ENCODE peak calls at places on chromosomes 5 and 9, in seven cellular contexts. C, E, H, M, D, O and X are unnamed samples.
A peak's percentile ranks its signal among the peaks of the same experiment; 100 is the strongest.

GRCh38 chr5:57246426-57246825 is 72.6 kb downstream of the GPBP1 start:
- DNase-seq in C (no peak), E (no peak), H (no peak), M (no peak), D (no peak), O (no peak), X (no peak)

GRCh38 chr9:27125030-27125429 is 16.0 kb downstream of the TEK start:
- DNase-seq in C (peak; percentile 89), E (no peak), H (peak; percentile 70), M (no peak), D (peak; percentile 58), O (peak; percentile 78), X (peak; percentile 57)

GRCh38 chr9:19999491-20000057 is 210.7 kb upstream of the SLC24A2 start:
- DNase-seq in C (peak; percentile 97), E (no peak), H (no peak), M (no peak), D (no peak), O (no peak), X (no peak)

GRCh38 chr5:93359296-93359957 is 221.6 kb downstream of the NR2F1-AS1 start:
- DNase-seq in C (peak; percentile 88), E (no peak), H (peak; percentile 16), M (no peak), D (no peak), O (no peak), X (no peak)

GRCh38 chr9:89502038-89502601 is 4.2 kb upstream of the SEMA4D start:
- DNase-seq in C (no peak), E (no peak), H (no peak), M (no peak), D (no peak), O (no peak), X (no peak)

GRCh38 chr5:104172976-104173375 is 610.4 kb upstream of the NUDT12 start:
- DNase-seq in C (no peak), E (no peak), H (no peak), M (no peak), D (no peak), O (no peak), X (no peak)

GRCh38 chr9:130824616-130825015 is 10.4 kb upstream of the ABL1 start:
- DNase-seq in C (no peak), E (no peak), H (no peak), M (no peak), D (no peak), O (no peak), X (no peak)

GRCh38 chr5:109784687-109785086 is 95.0 kb downstream of the MAN2A1 start:
- DNase-seq in C (no peak), E (no peak), H (no peak), M (no peak), D (no peak), O (no peak), X (no peak)

GRCh38 chr5:23507278-23507685 is at the start of gene PRDM9:
- DNase-seq in C (no peak), E (peak; percentile 80), H (peak; percentile 93), M (no peak), D (peak; percentile 49), O (no peak), X (no peak)

GRCh38 chr5:124951676-124952075 is 205.2 kb upstream of the ZNF608 start:
- DNase-seq in C (no peak), E (no peak), H (no peak), M (no peak), D (no peak), O (no peak), X (peak; percentile 56)

GRCh38 chr5:144072518-144072927 is 97.9 kb downstream of the YIPF5 start:
- DNase-seq in C (peak; percentile 32), E (no peak), H (no peak), M (no peak), D (no peak), O (no peak), X (no peak)

GRCh38 chr5:131640043-131640856 is 5.2 kb upstream of the RAPGEF6 start:
- DNase-seq in C (peak; percentile 25), E (no peak), H (no peak), M (no peak), D (no peak), O (no peak), X (no peak)

GRCh38 chr9:84300271-84300670 is 40.3 kb downstream of the SLC28A3 start:
- DNase-seq in C (peak; percentile 30), E (no peak), H (no peak), M (no peak), D (no peak), O (no peak), X (no peak)

GRCh38 chr5:151023047-151023615 is 2.7 kb downstream of the GPX3 start:
- DNase-seq in C (peak; percentile 35), E (no peak), H (no peak), M (no peak), D (peak; percentile 79), O (peak; percentile 88), X (no peak)

GRCh38 chr9:38432922-38433510 is 8.8 kb upstream of the IGFBPL1 start:
- DNase-seq in C (no peak), E (no peak), H (peak; percentile 60), M (no peak), D (no peak), O (peak; percentile 54), X (no peak)

GRCh38 chr9:89601856-89602562 is 2.8 kb upstream of the GADD45G start:
- DNase-seq in C (no peak), E (no peak), H (no peak), M (no peak), D (no peak), O (peak; percentile 57), X (no peak)

GRCh38 chr9:89361031-89361430 is 42.7 kb downstream of the SECISBP2 start:
- DNase-seq in C (no peak), E (no peak), H (no peak), M (no peak), D (no peak), O (peak; percentile 50), X (peak; percentile 42)

GRCh38 chr5:143173139-143173889 is 230.2 kb downstream of the NR3C1 start:
- DNase-seq in C (no peak), E (no peak), H (no peak), M (no peak), D (no peak), O (no peak), X (no peak)

GRCh38 chr9:114988962-114989599 is 58.7 kb upstream of the TNFSF8 start:
- DNase-seq in C (no peak), E (no peak), H (no peak), M (peak; percentile 87), D (no peak), O (no peak), X (no peak)

GRCh38 chr5:84494453-84494852 is 109.8 kb upstream of the EDIL3 start:
- DNase-seq in C (peak; percentile 89), E (no peak), H (no peak), M (no peak), D (no peak), O (no peak), X (no peak)

GRCh38 chr5:39420482-39421145 is 4.2 kb downstream of the DAB2 start:
- DNase-seq in C (peak; percentile 55), E (no peak), H (no peak), M (peak; percentile 94), D (peak; percentile 75), O (peak; percentile 84), X (peak; percentile 61)

GRCh38 chr9:112093875-112094227 is 81.2 kb downstream of the SUSD1 start:
- DNase-seq in C (no peak), E (no peak), H (no peak), M (peak; percentile 29), D (no peak), O (no peak), X (no peak)

GRCh38 chr9:127112683-127113539 is 9.5 kb downstream of the ANGPTL2 start:
- DNase-seq in C (no peak), E (no peak), H (no peak), M (no peak), D (no peak), O (no peak), X (no peak)

GRCh38 chr9:97591535-97591934 is 41.6 kb downstream of the TSTD2 start:
- DNase-seq in C (no peak), E (no peak), H (no peak), M (no peak), D (no peak), O (no peak), X (no peak)

DNA sequence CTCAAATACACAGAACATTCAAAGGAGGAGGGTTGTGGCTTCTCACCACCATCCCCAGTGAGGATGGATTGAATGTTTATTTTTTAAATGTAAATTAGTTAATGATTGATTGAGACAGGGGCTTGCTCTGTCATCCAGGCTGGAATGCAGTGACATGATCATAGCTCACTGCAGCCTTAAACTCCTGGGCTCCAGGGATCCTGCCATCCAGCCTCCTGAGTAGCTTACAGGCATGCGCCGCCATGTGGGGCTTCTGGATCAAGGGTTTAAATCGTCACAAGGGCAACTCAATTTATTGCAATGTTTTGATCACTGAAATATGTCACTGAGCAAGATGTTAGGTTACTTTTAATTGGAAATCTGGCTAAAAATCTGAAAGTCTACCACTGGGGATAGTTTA is 55.5 kb upstream of the CARTPT start:
- DNase-seq in C (no peak), E (no peak), H (no peak), M (no peak), D (no peak), O (no peak), X (no peak)
- TF ChIP-seq CTCF in C (no peak), E (no peak), H (no peak), M (no peak), D (no peak), O (no peak), X (no peak)

GRCh38 chr5:80960531-80961375 is 590 bp downstream of the RASGRF2 start:
- DNase-seq in C (no peak), E (peak; percentile 80), H (peak; percentile 47), M (no peak), D (peak; percentile 54), O (no peak), X (no peak)
- H3K27ac ChIP-seq in C (no peak overlapping the region), E (peak overlapping the region; percentile 79), H (peak overlapping the region; percentile 58), M (peak overlapping the region; percentile 74), D (peak overlapping the region; percentile 92), O (peak overlapping the region; percentile 65), X (peak overlapping the region; percentile 66)

GRCh38 chr5:33761139-33761538 is 130.7 kb downstream of the ADAMTS12 start:
- DNase-seq in C (peak; percentile 62), E (no peak), H (no peak), M (no peak), D (no peak), O (no peak), X (no peak)

GRCh38 chr5:33753704-33754103 is 138.1 kb downstream of the ADAMTS12 start:
- DNase-seq in C (no peak), E (no peak), H (no peak), M (no peak), D (no peak), O (no peak), X (no peak)

GRCh38 chr5:33755216-33755615 is 136.6 kb downstream of the ADAMTS12 start:
- DNase-seq in C (peak; percentile 64), E (no peak), H (no peak), M (no peak), D (no peak), O (no peak), X (no peak)

GRCh38 chr5:33756481-33756880 is 135.3 kb downstream of the ADAMTS12 start:
- DNase-seq in C (no peak), E (no peak), H (no peak), M (no peak), D (no peak), O (no peak), X (no peak)
- TF ChIP-seq CTCF in C (no peak), E (no peak), H (no peak), M (no peak), D (no peak), O (no peak), X (no peak)

DNA sequence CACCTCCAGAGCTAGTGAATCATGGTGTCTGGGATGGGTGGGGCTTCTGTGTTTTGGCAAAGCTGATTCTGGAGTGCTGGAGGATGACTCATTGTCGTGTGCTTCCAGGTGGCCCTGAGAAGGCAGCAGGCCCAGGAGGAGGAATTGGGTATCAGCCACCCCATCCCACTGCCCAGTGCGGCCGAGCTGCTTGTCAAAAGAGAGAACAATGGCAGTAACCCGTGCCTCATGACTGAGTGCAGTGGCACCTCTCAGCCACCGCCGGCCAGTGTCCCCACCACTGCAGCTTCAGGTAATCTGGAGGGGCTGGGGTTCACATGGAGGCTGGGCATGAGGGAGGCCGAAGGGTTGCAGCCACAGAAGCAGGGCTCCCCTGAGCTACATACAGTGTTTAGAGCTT is 5.4 kb downstream of the DMRT1 start:
- DNase-seq in C (no peak), E (no peak), H (no peak), M (no peak), D (no peak), O (no peak), X (no peak)
- H3K27ac ChIP-seq in C (no peak overlapping the region), E (no peak overlapping the region), H (no peak overlapping the region), M (no peak overlapping the region), D (no peak overlapping the region), O (no peak overlapping the region), X (no peak overlapping the region)